ENCODE peak calls at places on chromosomes 5 and 9, in eight cellular contexts. A is kidney; H is mucosa of descending colon; W is WTC11; Z is NT2/D1; M is stimulated activated CD8-positive, alpha-beta memory T cell treated with anti-CD3 and anti-CD28 coated beads, Interleukin-7, amount 100 ng/mL, for 1 hour; C is cardiac muscle cell; J is ACHN. R is an unnamed sample.

GRCh38 chr9:129108805-129109370 is 1.7 kb downstream of the CRAT start:
- DNase-seq in A (peak), H (no peak), W (no peak), Z (no peak), M (no peak), C (no peak), J (no peak), R (no peak)

GRCh38 chr5:36982146-36982545 is 105.6 kb downstream of the NIPBL start:
- DNase-seq in A (no peak), H (no peak), W (no peak), Z (no peak), M (no peak), C (no peak), J (no peak), R (no peak)

GRCh38 chr5:129912601-129913000 is 8.3 kb downstream of the CHSY3 start:
- DNase-seq in A (no peak), H (no peak), W (no peak), Z (no peak), M (no peak), C (no peak), J (no peak), R (no peak)

GRCh38 chr5:83472213-83472507 is 616 bp downstream of the VCAN start:
- DNase-seq in A (no peak), H (no peak), W (no peak), Z (no peak), M (no peak), C (no peak), J (peak), R (no peak)

GRCh38 chr5:9265391-9266287 is 280.2 kb downstream of the SEMA5A start:
- DNase-seq in A (peak), H (no peak), W (peak), Z (peak), M (no peak), C (peak), J (no peak), R (no peak)

GRCh38 chr9:116152390-116152789 is 1.2 kb upstream of the PAPPA start:
- DNase-seq in A (no peak), H (no peak), W (no peak), Z (no peak), M (no peak), C (peak), J (peak), R (no peak)

GRCh38 chr5:148653840-148654781 is at the start of gene HTR4:
- DNase-seq in A (peak), H (peak), W (peak), Z (no peak), M (no peak), C (peak), J (no peak), R (peak)

GRCh38 chr5:81506900-81507588 is 113.1 kb upstream of the ACOT12 start:
- DNase-seq in A (no peak), H (no peak), W (peak), Z (peak), M (no peak), C (peak), J (peak), R (peak)

GRCh38 chr5:145887976-145888574 is 15.3 kb upstream of the GRXCR2 start:
- DNase-seq in A (no peak), H (no peak), W (peak), Z (peak), M (no peak), C (peak), J (peak), R (peak)

GRCh38 chr9:8486095-8486494 is 686.5 kb upstream of the DMAC1 start:
- DNase-seq in A (no peak), H (no peak), W (peak), Z (peak), M (no peak), C (peak), J (peak), R (peak)

GRCh38 chr9:90925581-90926257 is 124.1 kb downstream of the SYK start:
- DNase-seq in A (no peak), H (no peak), W (no peak), Z (no peak), M (no peak), C (no peak), J (peak), R (no peak)

GRCh38 chr5:169753795-169754194 is 116.7 kb downstream of the DOCK2 start:
- DNase-seq in A (no peak), H (no peak), W (no peak), Z (no peak), M (no peak), C (no peak), J (no peak), R (no peak)

R was measured in endothelial cell.